ENCODE peak calls at places on chromosomes 5 and 9, in six cellular contexts. One of them, this sample, is unnamed.
A peak's percentile ranks its signal among the peaks of the same experiment; 100 is the strongest.

GRCh38 chr9:124013263-124014211 is 2.0 kb downstream of the LHX2 start:
- DNase-seq in HL-60: no peak
- DNase-seq in H1: peak; percentile 74
- DNase-seq in HepG2: no peak
- DNase-seq in SK-N-SH: no peak
- DNase-seq in GM12878: no peak
- DNase-seq in this sample: no peak

GRCh38 chr5:125262782-125263181 is 516.3 kb upstream of the ZNF608 start:
- DNase-seq in HL-60: no peak
- DNase-seq in H1: no peak
- DNase-seq in HepG2: no peak
- DNase-seq in SK-N-SH: no peak
- DNase-seq in GM12878: no peak
- DNase-seq in this sample: no peak

GRCh38 chr9:35051069-35051967 is 21.1 kb downstream of the VCP start:
- DNase-seq in HL-60: peak; percentile 46
- DNase-seq in H1: peak; percentile 84
- DNase-seq in HepG2: peak; percentile 45
- DNase-seq in SK-N-SH: peak; percentile 67
- DNase-seq in GM12878: no peak
- DNase-seq in this sample: peak; percentile 72

GRCh38 chr5:84249918-84250635 is 134.6 kb downstream of the EDIL3 start:
- DNase-seq in HL-60: no peak
- DNase-seq in H1: no peak
- DNase-seq in HepG2: no peak
- DNase-seq in SK-N-SH: no peak
- DNase-seq in GM12878: no peak
- DNase-seq in this sample: no peak

GRCh38 chr5:83715316-83716060 is 5.2 kb downstream of the HAPLN1 start:
- DNase-seq in HL-60: no peak
- DNase-seq in H1: no peak
- DNase-seq in HepG2: no peak
- DNase-seq in SK-N-SH: no peak
- DNase-seq in GM12878: no peak
- DNase-seq in this sample: no peak

GRCh38 chr5:178794433-178794832 is 64.0 kb upstream of the ZNF354A start:
- DNase-seq in HL-60: no peak
- DNase-seq in H1: no peak
- DNase-seq in HepG2: no peak
- DNase-seq in SK-N-SH: no peak
- DNase-seq in GM12878: no peak
- DNase-seq in this sample: no peak

GRCh38 chr9:93254806-93255519 is 71.0 kb downstream of the WNK2 start:
- DNase-seq in HL-60: no peak
- DNase-seq in H1: peak; percentile 42
- DNase-seq in HepG2: no peak
- DNase-seq in SK-N-SH: no peak
- DNase-seq in GM12878: no peak
- DNase-seq in this sample: no peak

GRCh38 chr9:73067074-73067473 is 84.6 kb upstream of the ANXA1 start:
- DNase-seq in HL-60: no peak
- DNase-seq in H1: no peak
- DNase-seq in HepG2: no peak
- DNase-seq in SK-N-SH: no peak
- DNase-seq in GM12878: no peak
- DNase-seq in this sample: no peak

GRCh38 chr5:39424751-39425524 is at the start of gene DAB2:
- DNase-seq in HL-60: peak; percentile 39
- DNase-seq in H1: peak; percentile 88
- DNase-seq in HepG2: peak; percentile 79
- DNase-seq in SK-N-SH: peak; percentile 37
- DNase-seq in GM12878: no peak
- DNase-seq in this sample: peak; percentile 85

GRCh38 chr5:43312699-43313034 is 545 bp downstream of the HMGCS1 start:
- DNase-seq in HL-60: peak; percentile 63
- DNase-seq in H1: no peak
- DNase-seq in HepG2: no peak
- DNase-seq in SK-N-SH: no peak
- DNase-seq in GM12878: no peak
- DNase-seq in this sample: no peak

GRCh38 chr9:118238139-118238538 is 533.9 kb downstream of the TLR4 start:
- DNase-seq in HL-60: no peak
- DNase-seq in H1: no peak
- DNase-seq in HepG2: no peak
- DNase-seq in SK-N-SH: no peak
- DNase-seq in GM12878: no peak
- DNase-seq in this sample: no peak

GRCh38 chr9:91192379-91192775 is 169.3 kb downstream of the AUH start:
- DNase-seq in HL-60: no peak
- DNase-seq in H1: peak; percentile 24
- DNase-seq in HepG2: peak; percentile 30
- DNase-seq in SK-N-SH: no peak
- DNase-seq in GM12878: no peak
- DNase-seq in this sample: no peak

GRCh38 chr9:89873801-89874200 is 269.0 kb downstream of the GADD45G start:
- DNase-seq in HL-60: no peak
- DNase-seq in H1: peak; percentile 22
- DNase-seq in HepG2: no peak
- DNase-seq in SK-N-SH: no peak
- DNase-seq in GM12878: no peak
- DNase-seq in this sample: no peak

GRCh38 chr9:86876797-86877196 is 70.5 kb downstream of the GAS1 start:
- DNase-seq in HL-60: no peak
- DNase-seq in H1: no peak
- DNase-seq in HepG2: no peak
- DNase-seq in SK-N-SH: no peak
- DNase-seq in GM12878: no peak
- DNase-seq in this sample: no peak

GRCh38 chr5:54294097-54294667 is 16.2 kb downstream of the ARL15 start:
- DNase-seq in HL-60: no peak
- DNase-seq in H1: no peak
- DNase-seq in HepG2: no peak
- DNase-seq in SK-N-SH: no peak
- DNase-seq in GM12878: no peak
- DNase-seq in this sample: peak; percentile 43

GRCh38 chr5:179407191-179408175 is 62.2 kb upstream of the ADAMTS2 start:
- DNase-seq in HL-60: no peak
- DNase-seq in H1: peak; percentile 27
- DNase-seq in HepG2: no peak
- DNase-seq in SK-N-SH: peak; percentile 64
- DNase-seq in GM12878: no peak
- DNase-seq in this sample: no peak

GRCh38 chr5:123881791-123882244 is 369.8 kb downstream of the CSNK1G3 start:
- DNase-seq in HL-60: no peak
- DNase-seq in H1: no peak
- DNase-seq in HepG2: no peak
- DNase-seq in SK-N-SH: peak; percentile 13
- DNase-seq in GM12878: no peak
- DNase-seq in this sample: no peak

GRCh38 chr5:136208946-136209345 is 16.0 kb upstream of the SMIM32 start:
- DNase-seq in HL-60: peak; percentile 1
- DNase-seq in H1: no peak
- DNase-seq in HepG2: no peak
- DNase-seq in SK-N-SH: no peak
- DNase-seq in GM12878: no peak
- DNase-seq in this sample: no peak

GRCh38 chr9:112332977-112333638 is at the start of gene PTBP3:
- DNase-seq in HL-60: peak; percentile 85
- DNase-seq in H1: peak; percentile 79
- DNase-seq in HepG2: peak; percentile 69
- DNase-seq in SK-N-SH: peak; percentile 83
- DNase-seq in GM12878: no peak
- DNase-seq in this sample: peak; percentile 83

GRCh38 chr5:148820778-148821395 is 5.5 kb upstream of the ADRB2 start:
- DNase-seq in HL-60: peak; percentile 35
- DNase-seq in H1: no peak
- DNase-seq in HepG2: peak; percentile 13
- DNase-seq in SK-N-SH: no peak
- DNase-seq in GM12878: no peak
- DNase-seq in this sample: no peak

GRCh38 chr5:32168460-32169033 is 5.6 kb downstream of the GOLPH3 start:
- DNase-seq in HL-60: no peak
- DNase-seq in H1: no peak
- DNase-seq in HepG2: no peak
- DNase-seq in SK-N-SH: no peak
- DNase-seq in GM12878: no peak
- DNase-seq in this sample: no peak

GRCh38 chr5:76413746-76414145 is 10.7 kb downstream of the IQGAP2 start:
- DNase-seq in HL-60: peak; percentile 57
- DNase-seq in H1: no peak
- DNase-seq in HepG2: no peak
- DNase-seq in SK-N-SH: no peak
- DNase-seq in GM12878: no peak
- DNase-seq in this sample: no peak

GRCh38 chr9:84742261-84742660 is 72.7 kb downstream of the NTRK2 start:
- DNase-seq in HL-60: no peak
- DNase-seq in H1: no peak
- DNase-seq in HepG2: no peak
- DNase-seq in SK-N-SH: no peak
- DNase-seq in GM12878: no peak
- DNase-seq in this sample: no peak

GRCh38 chr9:98994226-98995058 is 50.7 kb downstream of the COL15A1 start:
- DNase-seq in HL-60: no peak
- DNase-seq in H1: no peak
- DNase-seq in HepG2: no peak
- DNase-seq in SK-N-SH: no peak
- DNase-seq in GM12878: no peak
- DNase-seq in this sample: no peak

DNA sequence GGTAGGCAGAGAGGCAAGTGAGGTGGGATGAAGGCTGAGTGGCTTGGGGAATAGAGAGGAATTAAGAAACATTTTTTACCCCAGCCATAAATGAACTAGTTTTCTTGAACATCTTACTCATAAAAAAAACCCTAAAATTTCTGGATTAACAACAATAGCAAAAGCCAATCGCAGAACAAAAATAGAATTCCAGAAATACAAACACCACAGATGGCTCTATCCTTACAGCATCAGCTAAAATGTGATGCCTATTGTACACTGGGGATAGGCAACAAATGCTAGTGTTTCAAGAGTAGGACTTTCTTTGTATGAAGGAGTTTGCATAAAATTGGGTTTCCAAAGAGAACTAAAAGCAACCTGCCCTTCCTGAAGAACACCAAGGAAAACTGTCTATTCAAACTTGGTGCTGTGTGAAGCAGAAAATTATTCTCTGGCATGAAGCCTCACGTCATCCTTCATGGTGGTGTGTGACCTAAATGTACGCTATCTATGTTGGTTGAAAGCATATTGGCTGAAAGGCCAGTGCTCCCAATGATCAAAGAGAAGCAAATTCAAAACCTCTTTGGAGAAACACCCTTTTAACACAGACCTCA is 82.9 kb downstream of the JAKMIP2 start:
- DNase-seq in HL-60: no peak
- DNase-seq in H1: no peak
- DNase-seq in HepG2: no peak
- DNase-seq in SK-N-SH: no peak
- DNase-seq in GM12878: no peak
- DNase-seq in this sample: no peak
- TF ChIP-seq GABPA in HL-60: no peak
- TF ChIP-seq GABPA in H1: no peak
- TF ChIP-seq GABPA in HepG2: no peak
- TF ChIP-seq GABPA in SK-N-SH: no peak
- TF ChIP-seq GABPA in GM12878: no peak
- TF ChIP-seq GABPA in this sample: no peak

GRCh38 chr5:62594364-62594984 is 15.9 kb downstream of the LRRC70 start:
- DNase-seq in HL-60: no peak
- DNase-seq in H1: no peak
- DNase-seq in HepG2: no peak
- DNase-seq in SK-N-SH: no peak
- DNase-seq in GM12878: no peak
- DNase-seq in this sample: no peak

GRCh38 chr5:62597314-62597713 is 18.7 kb downstream of the LRRC70 start:
- DNase-seq in HL-60: no peak
- DNase-seq in H1: no peak
- DNase-seq in HepG2: no peak
- DNase-seq in SK-N-SH: no peak
- DNase-seq in GM12878: no peak
- DNase-seq in this sample: no peak

GRCh38 chr5:62596096-62596495 is 17.5 kb downstream of the LRRC70 start:
- DNase-seq in HL-60: no peak
- DNase-seq in H1: no peak
- DNase-seq in HepG2: no peak
- DNase-seq in SK-N-SH: no peak
- DNase-seq in GM12878: no peak
- DNase-seq in this sample: no peak

GRCh38 chr5:62593331-62593730 is 14.7 kb downstream of the LRRC70 start:
- DNase-seq in HL-60: no peak
- DNase-seq in H1: no peak
- DNase-seq in HepG2: no peak
- DNase-seq in SK-N-SH: no peak
- DNase-seq in GM12878: no peak
- DNase-seq in this sample: no peak

GRCh38 chr5:62596691-62597090 is 18.1 kb downstream of the LRRC70 start:
- DNase-seq in HL-60: no peak
- DNase-seq in H1: no peak
- DNase-seq in HepG2: no peak
- DNase-seq in SK-N-SH: no peak
- DNase-seq in GM12878: no peak
- DNase-seq in this sample: no peak
- TF ChIP-seq GABPA in HL-60: no peak
- TF ChIP-seq GABPA in H1: no peak
- TF ChIP-seq GABPA in HepG2: no peak
- TF ChIP-seq GABPA in SK-N-SH: no peak
- TF ChIP-seq GABPA in GM12878: no peak
- TF ChIP-seq GABPA in this sample: no peak

GRCh38 chr9:121317737-121318630 is 50.0 kb downstream of the GSN start:
- DNase-seq in HL-60: no peak
- DNase-seq in H1: no peak
- DNase-seq in HepG2: no peak
- DNase-seq in SK-N-SH: no peak
- DNase-seq in GM12878: no peak
- DNase-seq in this sample: no peak
- TF ChIP-seq GABPA in HL-60: no peak
- TF ChIP-seq GABPA in H1: no peak
- TF ChIP-seq GABPA in HepG2: no peak
- TF ChIP-seq GABPA in SK-N-SH: no peak
- TF ChIP-seq GABPA in GM12878: no peak
- TF ChIP-seq GABPA in this sample: no peak

GRCh38 chr5:172766287-172767104 is 4.5 kb downstream of the DUSP1 start:
- DNase-seq in HL-60: no peak
- DNase-seq in H1: no peak
- DNase-seq in HepG2: peak; percentile 86
- DNase-seq in SK-N-SH: no peak
- DNase-seq in GM12878: no peak
- DNase-seq in this sample: no peak

GRCh38 chr5:172763120-172763464 is 7.9 kb downstream of the DUSP1 start:
- DNase-seq in HL-60: no peak
- DNase-seq in H1: no peak
- DNase-seq in HepG2: no peak
- DNase-seq in SK-N-SH: no peak
- DNase-seq in GM12878: no peak
- DNase-seq in this sample: no peak

GRCh38 chr5:172764861-172765765 is 5.9 kb downstream of the DUSP1 start:
- DNase-seq in HL-60: peak; percentile 90
- DNase-seq in H1: peak; percentile 90
- DNase-seq in HepG2: peak; percentile 99
- DNase-seq in SK-N-SH: peak; percentile 93
- DNase-seq in GM12878: peak; percentile 83
- DNase-seq in this sample: peak; percentile 94

GRCh38 chr5:172768098-172768572 is 2.9 kb downstream of the DUSP1 start:
- DNase-seq in HL-60: no peak
- DNase-seq in H1: no peak
- DNase-seq in HepG2: no peak
- DNase-seq in SK-N-SH: no peak
- DNase-seq in GM12878: no peak
- DNase-seq in this sample: no peak

GRCh38 chr5:172765766-172766286 is 5.2 kb downstream of the DUSP1 start:
- DNase-seq in HL-60: no peak
- DNase-seq in H1: no peak
- DNase-seq in HepG2: no peak
- DNase-seq in SK-N-SH: no peak
- DNase-seq in GM12878: no peak
- DNase-seq in this sample: no peak
- TF ChIP-seq GABPA in HL-60: no peak
- TF ChIP-seq GABPA in H1: no peak
- TF ChIP-seq GABPA in HepG2: no peak
- TF ChIP-seq GABPA in SK-N-SH: no peak
- TF ChIP-seq GABPA in GM12878: no peak
- TF ChIP-seq GABPA in this sample: no peak